ENCODE peak calls at places on chromosomes 7 and 10, in nine cellular contexts. V is HFF-Myc, E is epithelial cell of esophagus, P is OCI-LY7, Q is lung, N is colonic mucosa, K is left ventricle myocardium inferior, Z is foreskin fibroblast, B is heart left ventricle. C is an unnamed sample.

GRCh38 chr7:95324396-95324795 is at the start of gene PON1:
- DNase-seq in P (no peak), K (no peak), E (no peak), V (no peak), Z (no peak), B (no peak), N (no peak), Q (no peak), C (no peak)

GRCh38 chr7:78080811-78081210 is 282.2 kb downstream of the PHTF2 start:
- DNase-seq in V (no peak), B (no peak), Q (no peak), Z (peak; percentile 14), N (no peak), P (no peak), E (no peak), K (no peak), C (no peak)

GRCh38 chr10:107103174-107104025 is 61.1 kb downstream of the SORCS1 start:
- DNase-seq in N (no peak), P (no peak), Q (no peak), V (no peak), E (no peak), Z (no peak), B (no peak), K (no peak), C (no peak)

GRCh38 chr7:106056513-106057203 is 55.5 kb downstream of the SYPL1 start:
- DNase-seq in Z (peak; percentile 87), V (no peak), B (peak; percentile 66), E (peak; percentile 82), Q (peak; percentile 56), K (peak; percentile 57), P (peak; percentile 93), N (peak; percentile 74), C (no peak)

GRCh38 chr7:133763241-133763640 is 363.9 kb upstream of the LRGUK start:
- DNase-seq in Z (no peak), V (no peak), K (no peak), Q (no peak), E (no peak), N (no peak), B (no peak), P (no peak), C (no peak)

GRCh38 chr7:131683536-131684125 is 127.2 kb upstream of the PODXL start:
- DNase-seq in V (no peak), B (no peak), Z (no peak), P (no peak), Q (no peak), N (no peak), K (no peak), E (no peak), C (no peak)

GRCh38 chr7:85600425-85600824 is 413.6 kb upstream of the SEMA3D start:
- DNase-seq in Q (no peak), V (peak; percentile 24), K (no peak), B (no peak), Z (peak; percentile 9), N (no peak), E (no peak), P (no peak), C (no peak)

GRCh38 chr10:124384591-124385190 is 34.0 kb downstream of the OAT start:
- DNase-seq in N (no peak), V (no peak), Z (no peak), P (no peak), B (no peak), Q (no peak), E (no peak), K (no peak), C (no peak)

GRCh38 chr7:138002828-138003189 is 923 bp upstream of the CREB3L2 start:
- DNase-seq in B (no peak), Q (no peak), N (no peak), E (no peak), V (no peak), Z (no peak), P (no peak), K (no peak), C (no peak)

GRCh38 chr7:83038787-83039186 is 123.9 kb downstream of the PCLO start:
- DNase-seq in Q (no peak), Z (peak; percentile 55), B (no peak), N (no peak), K (no peak), V (no peak), P (no peak), E (no peak), C (no peak)

GRCh38 chr10:501596-501995 is 187.9 kb downstream of the DIP2C start:
- DNase-seq in B (no peak), Z (peak; percentile 44), N (no peak), E (peak; percentile 79), K (no peak), V (no peak), P (no peak), Q (no peak), C (no peak)

GRCh38 chr10:26779176-26779860 is 81.4 kb downstream of the ABI1 start:
- DNase-seq in E (peak; percentile 57), B (no peak), Q (no peak), V (no peak), N (peak; percentile 41), Z (no peak), P (peak; percentile 26), K (no peak), C (no peak)

DNA sequence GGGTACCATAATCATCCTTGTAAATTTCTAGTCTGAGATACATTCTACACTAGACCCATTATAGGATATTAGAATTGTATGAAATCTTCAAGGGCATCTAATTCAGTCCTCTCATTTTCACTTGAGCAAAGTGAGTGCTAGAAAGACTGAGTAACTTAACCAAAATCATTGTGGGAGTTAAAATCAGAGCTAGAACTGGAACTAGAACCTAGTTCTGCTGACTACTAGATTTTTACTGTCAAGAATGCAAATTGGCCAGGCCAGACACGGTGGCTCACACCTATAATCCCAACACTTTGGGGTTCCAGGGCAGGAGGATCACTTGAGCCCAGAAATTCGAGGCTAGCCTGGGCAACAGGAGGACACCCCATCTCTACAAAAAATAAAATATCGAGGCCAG is 53.9 kb downstream of the ADD3 start:
- DNase-seq in E (no peak), Q (no peak), P (no peak), K (no peak), N (no peak), B (no peak), V (no peak), Z (no peak), C (no peak)
- H3K4me3 ChIP-seq in E (no peak overlapping the region), Q (no peak overlapping the region), P (no peak overlapping the region), K (no peak overlapping the region), N (no peak overlapping the region), B (no peak overlapping the region), V (no peak overlapping the region), Z (no peak overlapping the region), C (no peak overlapping the region)

GRCh38 chr7:196778-197321 is 4.5 kb downstream of the FAM20C start:
- DNase-seq in V (no peak), P (no peak), K (no peak), B (no peak), N (no peak), Z (no peak), Q (no peak), E (no peak), C (no peak)

GRCh38 chr7:200290-200689 is 7.9 kb downstream of the FAM20C start:
- DNase-seq in N (no peak), K (no peak), V (no peak), B (no peak), Z (no peak), E (no peak), Q (no peak), P (no peak), C (no peak)

GRCh38 chr7:197413-198335 is 5.3 kb downstream of the FAM20C start:
- DNase-seq in B (no peak), V (no peak), N (no peak), P (no peak), E (no peak), Q (no peak), Z (no peak), K (no peak), C (no peak)

GRCh38 chr7:200704-201103 is 8.3 kb downstream of the FAM20C start:
- DNase-seq in P (no peak), N (no peak), Z (no peak), K (no peak), V (no peak), Q (no peak), B (no peak), E (no peak), C (no peak)

GRCh38 chr7:199465-200249 is 7.3 kb downstream of the FAM20C start:
- DNase-seq in N (no peak), K (no peak), B (no peak), Q (no peak), P (no peak), V (no peak), Z (no peak), E (no peak), C (no peak)
- H3K4me3 ChIP-seq in N (no peak overlapping the region), K (no peak overlapping the region), B (no peak overlapping the region), Q (no peak overlapping the region), P (no peak overlapping the region), V (no peak overlapping the region), Z (no peak overlapping the region), E (no peak overlapping the region), C (no peak overlapping the region)

GRCh38 chr7:100066953-100067352 is 14.6 kb downstream of the ZNF3 start:
- DNase-seq in B (no peak), E (no peak), Q (no peak), P (no peak), V (no peak), Z (peak; percentile 14), N (no peak), K (no peak), C (no peak)

GRCh38 chr7:100065452-100066186 is 15.9 kb downstream of the ZNF3 start:
- DNase-seq in P (no peak), K (no peak), Z (peak; percentile 87), N (no peak), B (no peak), Q (no peak), E (no peak), V (no peak), C (peak; percentile 36)

GRCh38 chr7:100072462-100072861 is 9.1 kb downstream of the ZNF3 start:
- DNase-seq in B (no peak), E (no peak), V (no peak), K (no peak), Q (no peak), P (no peak), N (no peak), Z (no peak), C (no peak)

GRCh38 chr7:100071018-100071723 is 10.4 kb downstream of the ZNF3 start:
- DNase-seq in B (no peak), K (no peak), Z (no peak), Q (no peak), V (no peak), E (no peak), N (no peak), P (no peak), C (no peak)

DNA sequence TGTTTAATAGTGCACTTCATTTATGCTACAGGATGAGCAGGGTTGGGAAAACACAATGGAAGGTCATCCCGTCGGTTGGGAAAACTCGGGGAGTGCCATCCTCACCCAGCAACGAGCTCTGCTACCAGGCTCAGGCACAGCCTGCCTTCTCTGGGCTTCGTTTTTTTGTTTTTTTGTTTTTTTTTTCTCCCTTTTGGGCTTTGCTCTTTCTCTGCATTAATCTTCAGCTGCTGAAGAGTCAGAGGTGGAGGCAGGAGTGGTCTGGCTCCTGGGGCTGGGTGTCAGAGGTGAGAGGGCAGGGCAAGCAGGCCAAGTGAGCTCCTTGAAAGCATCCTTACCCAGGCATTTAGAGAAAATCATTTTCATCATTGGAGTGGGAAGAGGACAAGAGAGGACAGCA is 11.5 kb downstream of the ZNF3 start:
- DNase-seq in K (no peak), N (no peak), Z (no peak), B (no peak), P (no peak), V (no peak), Q (no peak), E (no peak), C (no peak)
- H3K4me3 ChIP-seq in K (no peak overlapping the region), N (no peak overlapping the region), Z (no peak overlapping the region), B (no peak overlapping the region), P (no peak overlapping the region), V (no peak overlapping the region), Q (no peak overlapping the region), E (no peak overlapping the region), C (no peak overlapping the region)

GRCh38 chr7:101936223-101936611 is 118.8 kb downstream of the CUX1 start:
- DNase-seq in N (peak; percentile 58), E (no peak), Q (no peak), B (peak; percentile 40), P (no peak), K (no peak), Z (no peak), V (no peak), C (no peak)
- H3K4me3 ChIP-seq in N (no peak overlapping the region), E (no peak overlapping the region), Q (no peak overlapping the region), B (peak overlapping the region; percentile 33), P (peak overlapping the region; percentile 20), K (peak overlapping the region; percentile 59), Z (no peak overlapping the region), V (no peak overlapping the region), C (no peak overlapping the region)

C was measured in skeletal muscle cell.